ENCODE peak calls at places on chromosome 3, in six cellular contexts. R is nephron progenitor cell; Z is activated CD4-positive, alpha-beta memory T cell treated with anti-CD3 and anti-CD28 coated beads for 36 hours; S is tibial artery; Y is GDM1; D is HEK293T. T is an unnamed sample.

GRCh38 chr3:133627789-133628188 is 34.0 kb downstream of the TOPBP1 start:
- DNase-seq in R (no peak), Z (no peak), S (no peak), Y (no peak), D (no peak), T (no peak)

GRCh38 chr3:110670407-110670806 is 401.2 kb upstream of the NECTIN3 start:
- DNase-seq in R (no peak), Z (no peak), S (no peak), Y (no peak), D (no peak), T (no peak)

GRCh38 chr3:176737480-176738147 is 459.7 kb downstream of the TBL1XR1 start:
- DNase-seq in R (no peak), Z (no peak), S (no peak), Y (no peak), D (no peak), T (no peak)

GRCh38 chr3:124826703-124827102 is 60.5 kb downstream of the ITGB5 start:
- DNase-seq in R (no peak), Z (no peak), S (no peak), Y (no peak), D (no peak), T (no peak)

GRCh38 chr3:120163816-120164215 is 69.6 kb upstream of the GSK3B start:
- DNase-seq in R (no peak), Z (no peak), S (no peak), Y (no peak), D (no peak), T (no peak)

GRCh38 chr3:106036706-106037105 is 167.9 kb upstream of the CBLB start:
- DNase-seq in R (no peak), Z (no peak), S (no peak), Y (no peak), D (no peak), T (no peak)

GRCh38 chr3:64488938-64489337 is 198.9 kb downstream of the ADAMTS9 start:
- DNase-seq in R (peak; percentile 10), Z (no peak), S (no peak), Y (no peak), D (no peak), T (no peak)

GRCh38 chr3:49966233-49966942 is 26.4 kb downstream of the RBM6 start:
- DNase-seq in R (no peak), Z (no peak), S (no peak), Y (no peak), D (no peak), T (no peak)

GRCh38 chr3:162643245-162643644 is 1146.6 kb downstream of the OTOL1 start:
- DNase-seq in R (no peak), Z (no peak), S (no peak), Y (no peak), D (no peak), T (no peak)

GRCh38 chr3:127709320-127710060 is 36.7 kb downstream of the ABTB1 start:
- DNase-seq in R (no peak), Z (no peak), S (no peak), Y (no peak), D (no peak), T (no peak)

GRCh38 chr3:55488398-55489055 is 1.4 kb upstream of the WNT5A start:
- DNase-seq in R (peak; percentile 77), Z (peak; percentile 16), S (no peak), Y (no peak), D (peak; percentile 56), T (peak; percentile 44)

GRCh38 chr3:133413166-133414020 is 13.5 kb downstream of the BFSP2 start:
- DNase-seq in R (no peak), Z (no peak), S (no peak), Y (no peak), D (peak; percentile 65), T (peak; percentile 26)

GRCh38 chr3:114155370-114155821 is 23.5 kb downstream of the DRD3 start:
- DNase-seq in R (peak; percentile 18), Z (peak; percentile 52), S (no peak), Y (no peak), D (peak; percentile 44), T (peak; percentile 48)

T was measured in activated CD8-positive, alpha-beta T cell treated with anti-CD3 and anti-CD28 coated beads for 36 hours.